ENCODE peak calls at places on chromosomes 5 and 9, in four cellular contexts. One of them, this sample, is unnamed.

GRCh38 chr9:107214915-107215314 is 68.2 kb upstream of the RAD23B start:
- DNase-seq in HepG2: no peak
- DNase-seq in IMR-90: peak; percentile 26
- DNase-seq in heart left ventricle: no peak
- DNase-seq in this sample: no peak

GRCh38 chr9:122975196-122975595 is 34.4 kb downstream of the RABGAP1 start:
- DNase-seq in HepG2: no peak
- DNase-seq in IMR-90: no peak
- DNase-seq in heart left ventricle: no peak
- DNase-seq in this sample: no peak

GRCh38 chr5:143887302-143887638 is 75.3 kb downstream of the HMHB1 start:
- DNase-seq in HepG2: no peak
- DNase-seq in IMR-90: peak; percentile 49
- DNase-seq in heart left ventricle: peak; percentile 46
- DNase-seq in this sample: no peak

GRCh38 chr5:168908207-168908606 is 329.0 kb upstream of the PANK3 start:
- DNase-seq in HepG2: no peak
- DNase-seq in IMR-90: no peak
- DNase-seq in heart left ventricle: peak; percentile 32
- DNase-seq in this sample: no peak

GRCh38 chr9:1400983-1401382 is 350.8 kb downstream of the DMRT2 start:
- DNase-seq in HepG2: no peak
- DNase-seq in IMR-90: no peak
- DNase-seq in heart left ventricle: no peak
- DNase-seq in this sample: no peak

GRCh38 chr5:73282383-73282782 is 109.4 kb downstream of the TMEM174 start:
- DNase-seq in HepG2: no peak
- DNase-seq in IMR-90: no peak
- DNase-seq in heart left ventricle: no peak
- DNase-seq in this sample: no peak

GRCh38 chr5:157924931-157925729 is 66.2 kb upstream of the CLINT1 start:
- DNase-seq in HepG2: no peak
- DNase-seq in IMR-90: no peak
- DNase-seq in heart left ventricle: no peak
- DNase-seq in this sample: no peak

GRCh38 chr9:85244856-85245255 is 496.9 kb downstream of the AGTPBP1 start:
- DNase-seq in HepG2: no peak
- DNase-seq in IMR-90: no peak
- DNase-seq in heart left ventricle: no peak
- DNase-seq in this sample: no peak

GRCh38 chr9:2691212-2691611 is 26.1 kb upstream of the KCNV2 start:
- DNase-seq in HepG2: no peak
- DNase-seq in IMR-90: no peak
- DNase-seq in heart left ventricle: no peak
- DNase-seq in this sample: no peak

GRCh38 chr9:123414921-123415592 is 59.1 kb downstream of the CRB2 start:
- DNase-seq in HepG2: no peak
- DNase-seq in IMR-90: no peak
- DNase-seq in heart left ventricle: no peak
- DNase-seq in this sample: no peak

GRCh38 chr5:58184910-58185309 is 275.0 kb downstream of the PLK2 start:
- DNase-seq in HepG2: no peak
- DNase-seq in IMR-90: peak; percentile 50
- DNase-seq in heart left ventricle: no peak
- DNase-seq in this sample: no peak

GRCh38 chr9:126401107-126401506 is 74.5 kb downstream of the MVB12B start:
- DNase-seq in HepG2: no peak
- DNase-seq in IMR-90: no peak
- DNase-seq in heart left ventricle: no peak
- DNase-seq in this sample: no peak

GRCh38 chr5:164439799-164440198 is 934.4 kb downstream of the MAT2B start:
- DNase-seq in HepG2: no peak
- DNase-seq in IMR-90: no peak
- DNase-seq in heart left ventricle: no peak
- DNase-seq in this sample: no peak

GRCh38 chr9:111287127-111287526 is 42.9 kb downstream of the OR2K2 start:
- DNase-seq in HepG2: no peak
- DNase-seq in IMR-90: peak; percentile 82
- DNase-seq in heart left ventricle: no peak
- DNase-seq in this sample: peak; percentile 22

GRCh38 chr9:124221685-124222084 is 36.1 kb upstream of the NEK6 start:
- DNase-seq in HepG2: no peak
- DNase-seq in IMR-90: no peak
- DNase-seq in heart left ventricle: no peak
- DNase-seq in this sample: no peak

GRCh38 chr9:100364013-100364412 is 11.3 kb upstream of the TEX10 start:
- DNase-seq in HepG2: peak; percentile 69
- DNase-seq in IMR-90: no peak
- DNase-seq in heart left ventricle: no peak
- DNase-seq in this sample: no peak

GRCh38 chr5:151270599-151270998 is 17.6 kb downstream of the GM2A start:
- DNase-seq in HepG2: no peak
- DNase-seq in IMR-90: peak; percentile 85
- DNase-seq in heart left ventricle: no peak
- DNase-seq in this sample: no peak

GRCh38 chr9:131096490-131097258 is at the start of gene AIF1L:
- DNase-seq in HepG2: no peak
- DNase-seq in IMR-90: no peak
- DNase-seq in heart left ventricle: no peak
- DNase-seq in this sample: no peak

GRCh38 chr9:104074876-104075275 is 19.2 kb upstream of the SMC2 start:
- DNase-seq in HepG2: peak; percentile 32
- DNase-seq in IMR-90: peak; percentile 84
- DNase-seq in heart left ventricle: no peak
- DNase-seq in this sample: no peak

GRCh38 chr9:100098241-100098886 is 436 bp downstream of the ERP44 start:
- DNase-seq in HepG2: peak; percentile 83
- DNase-seq in IMR-90: peak; percentile 54
- DNase-seq in heart left ventricle: peak; percentile 37
- DNase-seq in this sample: peak; percentile 38

GRCh38 chr5:143569722-143570567 is 166.5 kb upstream of the NR3C1 start:
- DNase-seq in HepG2: peak; percentile 82
- DNase-seq in IMR-90: no peak
- DNase-seq in heart left ventricle: no peak
- DNase-seq in this sample: no peak

GRCh38 chr5:125559296-125559695 is 812.9 kb upstream of the ZNF608 start:
- DNase-seq in HepG2: no peak
- DNase-seq in IMR-90: peak; percentile 99
- DNase-seq in heart left ventricle: peak; percentile 12
- DNase-seq in this sample: peak; percentile 21

GRCh38 chr9:113558632-113559502 is 95.3 kb downstream of the RGS3 start:
- DNase-seq in HepG2: peak; percentile 83
- DNase-seq in IMR-90: peak; percentile 82
- DNase-seq in heart left ventricle: peak; percentile 89
- DNase-seq in this sample: peak; percentile 49

GRCh38 chr5:122089614-122090013 is 11.6 kb upstream of the LOX start:
- DNase-seq in HepG2: no peak
- DNase-seq in IMR-90: peak; percentile 94
- DNase-seq in heart left ventricle: no peak
- DNase-seq in this sample: no peak

GRCh38 chr5:59356813-59357381 is 536.6 kb downstream of the PDE4D start:
- DNase-seq in HepG2: no peak
- DNase-seq in IMR-90: no peak
- DNase-seq in heart left ventricle: peak; percentile 62
- DNase-seq in this sample: no peak

GRCh38 chr5:173689713-173690360 is 73.4 kb upstream of the BOD1 start:
- DNase-seq in HepG2: peak; percentile 23
- DNase-seq in IMR-90: no peak
- DNase-seq in heart left ventricle: peak; percentile 44
- DNase-seq in this sample: no peak
- TF ChIP-seq POLR2A in HepG2: no peak
- TF ChIP-seq POLR2A in IMR-90: no peak
- TF ChIP-seq POLR2A in heart left ventricle: no peak
- TF ChIP-seq POLR2A in this sample: no peak

GRCh38 chr9:92378825-92379535 is 25.4 kb downstream of the OGN start:
- DNase-seq in HepG2: no peak
- DNase-seq in IMR-90: peak; percentile 57
- DNase-seq in heart left ventricle: no peak
- DNase-seq in this sample: no peak
- TF ChIP-seq POLR2A in HepG2: no peak
- TF ChIP-seq POLR2A in IMR-90: no peak
- TF ChIP-seq POLR2A in heart left ventricle: no peak
- TF ChIP-seq POLR2A in this sample: no peak

GRCh38 chr5:36066540-36067210 is at the start of gene UGT3A2:
- DNase-seq in HepG2: no peak
- DNase-seq in IMR-90: no peak
- DNase-seq in heart left ventricle: no peak
- DNase-seq in this sample: no peak
- TF ChIP-seq POLR2A in HepG2: no peak
- TF ChIP-seq POLR2A in IMR-90: no peak
- TF ChIP-seq POLR2A in heart left ventricle: no peak
- TF ChIP-seq POLR2A in this sample: no peak

GRCh38 chr5:150181766-150182545 is 7.9 kb upstream of the SLC6A7 start:
- DNase-seq in HepG2: no peak
- DNase-seq in IMR-90: peak; percentile 33
- DNase-seq in heart left ventricle: no peak
- DNase-seq in this sample: no peak
- TF ChIP-seq POLR2A in HepG2: no peak
- TF ChIP-seq POLR2A in IMR-90: no peak
- TF ChIP-seq POLR2A in heart left ventricle: no peak
- TF ChIP-seq POLR2A in this sample: no peak

DNA sequence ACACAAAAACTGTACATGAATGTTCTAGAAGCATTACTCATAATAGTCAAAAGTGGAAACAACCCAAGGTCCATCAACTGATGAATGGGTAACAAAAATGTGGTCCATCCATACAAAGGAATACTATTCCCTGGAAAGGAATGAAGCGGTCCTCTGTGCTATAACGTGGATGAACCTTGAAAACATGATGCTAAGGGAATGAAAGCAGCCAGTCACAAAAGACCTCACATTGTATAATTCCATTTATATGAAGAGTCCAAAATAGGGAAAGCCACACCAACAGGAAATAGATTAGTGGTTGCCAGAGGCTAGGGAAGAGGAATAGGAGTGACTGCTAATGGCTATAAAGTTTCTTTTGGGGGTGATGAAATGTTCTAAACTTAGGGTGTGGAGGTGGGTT is 22.7 kb upstream of the BARHL1 start:
- DNase-seq in HepG2: no peak
- DNase-seq in IMR-90: no peak
- DNase-seq in heart left ventricle: no peak
- DNase-seq in this sample: no peak
- TF ChIP-seq POLR2A in HepG2: no peak
- TF ChIP-seq POLR2A in IMR-90: no peak
- TF ChIP-seq POLR2A in heart left ventricle: no peak
- TF ChIP-seq POLR2A in this sample: no peak

GRCh38 chr9:109916316-109916715 is 136.3 kb downstream of the PALM2AKAP2 start:
- DNase-seq in HepG2: no peak
- DNase-seq in IMR-90: no peak
- DNase-seq in heart left ventricle: no peak
- DNase-seq in this sample: no peak

GRCh38 chr9:109913461-109913810 is 133.4 kb downstream of the PALM2AKAP2 start:
- DNase-seq in HepG2: no peak
- DNase-seq in IMR-90: no peak
- DNase-seq in heart left ventricle: no peak
- DNase-seq in this sample: no peak

GRCh38 chr9:109912082-109912581 is 132.1 kb downstream of the PALM2AKAP2 start:
- DNase-seq in HepG2: no peak
- DNase-seq in IMR-90: peak; percentile 93
- DNase-seq in heart left ventricle: peak; percentile 44
- DNase-seq in this sample: no peak

GRCh38 chr9:109912726-109913460 is 132.9 kb downstream of the PALM2AKAP2 start:
- DNase-seq in HepG2: no peak
- DNase-seq in IMR-90: peak; percentile 32
- DNase-seq in heart left ventricle: no peak
- DNase-seq in this sample: no peak

GRCh38 chr9:109914280-109915027 is 134.5 kb downstream of the PALM2AKAP2 start:
- DNase-seq in HepG2: no peak
- DNase-seq in IMR-90: peak; percentile 97
- DNase-seq in heart left ventricle: no peak
- DNase-seq in this sample: no peak
- TF ChIP-seq POLR2A in HepG2: no peak
- TF ChIP-seq POLR2A in IMR-90: no peak
- TF ChIP-seq POLR2A in heart left ventricle: no peak
- TF ChIP-seq POLR2A in this sample: no peak

GRCh38 chr9:121222524-121223171 is 21.0 kb upstream of the RAB14 start:
- DNase-seq in HepG2: peak; percentile 49
- DNase-seq in IMR-90: peak; percentile 61
- DNase-seq in heart left ventricle: no peak
- DNase-seq in this sample: no peak

GRCh38 chr9:121218357-121219027 is 16.8 kb upstream of the RAB14 start:
- DNase-seq in HepG2: no peak
- DNase-seq in IMR-90: no peak
- DNase-seq in heart left ventricle: no peak
- DNase-seq in this sample: no peak

GRCh38 chr9:121225240-121225639 is 23.6 kb upstream of the RAB14 start:
- DNase-seq in HepG2: no peak
- DNase-seq in IMR-90: no peak
- DNase-seq in heart left ventricle: no peak
- DNase-seq in this sample: no peak

GRCh38 chr9:121217609-121218292 is 16.1 kb upstream of the RAB14 start:
- DNase-seq in HepG2: no peak
- DNase-seq in IMR-90: peak; percentile 83
- DNase-seq in heart left ventricle: no peak
- DNase-seq in this sample: peak; percentile 43

DNA sequence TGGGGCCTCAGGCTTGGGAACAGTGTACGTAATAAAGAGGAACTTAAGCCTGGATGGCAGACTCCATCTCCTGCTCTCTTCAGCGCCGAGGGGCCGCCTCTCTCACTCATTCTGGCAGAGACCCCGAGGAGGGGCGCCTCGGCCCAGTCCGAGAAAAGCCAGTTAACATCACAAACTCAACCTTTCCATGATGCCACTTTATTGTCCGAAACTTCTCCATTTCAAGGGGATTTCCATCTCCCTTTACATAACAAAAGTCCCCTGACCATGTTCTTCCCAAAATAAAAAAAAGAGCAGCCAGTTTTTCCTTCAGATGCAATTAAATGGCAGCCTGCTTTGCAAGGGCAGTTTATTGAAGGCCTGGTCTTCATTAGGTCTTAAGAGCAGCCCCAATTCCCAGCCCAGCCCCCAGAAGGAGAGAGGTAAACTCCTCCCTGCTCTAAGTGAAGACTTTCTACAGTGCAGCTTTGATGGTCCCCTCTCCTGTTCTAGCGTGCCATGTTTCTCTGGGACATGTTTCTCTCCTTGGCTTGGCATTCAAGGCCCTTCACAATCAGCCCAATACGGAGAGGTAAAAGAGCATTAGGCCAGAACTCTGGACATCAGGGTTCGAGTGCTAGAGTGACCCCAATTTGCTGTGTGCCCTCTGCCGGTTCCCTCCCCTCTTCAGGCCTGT is 19.5 kb upstream of the RAB14 start:
- DNase-seq in HepG2: no peak
- DNase-seq in IMR-90: no peak
- DNase-seq in heart left ventricle: no peak
- DNase-seq in this sample: no peak
- TF ChIP-seq POLR2A in HepG2: no peak
- TF ChIP-seq POLR2A in IMR-90: no peak
- TF ChIP-seq POLR2A in heart left ventricle: no peak
- TF ChIP-seq POLR2A in this sample: no peak